ENCODE peak calls at places on chromosomes 2 and 18, in five cellular contexts. V, S, P, X and Y are unnamed samples.

GRCh38 chr2:49798570-49798969 is 644.3 kb upstream of the FSHR start:
- DNase-seq in V (no peak), P (no peak), S (no peak), X (no peak), Y (no peak)

GRCh38 chr2:233082222-233082933 is 22.2 kb downstream of the INPP5D start:
- DNase-seq in P (no peak), S (no peak), X (no peak), V (no peak), Y (no peak)

GRCh38 chr2:128313076-128313836 is 5.4 kb downstream of the HS6ST1 start:
- DNase-seq in X (peak), S (no peak), P (no peak), V (no peak), Y (no peak)

GRCh38 chr2:118130385-118130784 is 42.1 kb downstream of the INSIG2 start:
- DNase-seq in X (no peak), V (no peak), P (no peak), S (no peak), Y (no peak)

GRCh38 chr18:74936343-74936742 is 272.6 kb downstream of the PTGR3 start:
- DNase-seq in P (no peak), S (no peak), V (no peak), X (no peak), Y (no peak)

GRCh38 chr18:3246636-3247242 is 862 bp upstream of the MYL12A start:
- DNase-seq in P (no peak), S (no peak), X (no peak), V (no peak), Y (no peak)

GRCh38 chr2:212596688-212597087 is 58.1 kb upstream of the ERBB4 start:
- DNase-seq in P (no peak), X (no peak), S (no peak), V (no peak), Y (no peak)

GRCh38 chr2:219404954-219405353 is 13.2 kb upstream of the DES start:
- DNase-seq in X (no peak), S (no peak), V (no peak), P (no peak), Y (no peak)

GRCh38 chr2:175001546-175001945 is 3.6 kb downstream of the CHN1 start:
- DNase-seq in P (no peak), V (no peak), S (no peak), X (no peak), Y (no peak)

GRCh38 chr2:45170191-45170975 is 161.1 kb upstream of the SIX2 start:
- DNase-seq in V (peak), P (no peak), S (no peak), X (no peak), Y (no peak)

GRCh38 chr2:11710210-11710609 is 36.2 kb upstream of the LPIN1 start:
- DNase-seq in X (no peak), V (peak), P (peak), S (no peak), Y (no peak)

GRCh38 chr2:235765181-235765820 is 271.5 kb downstream of the AGAP1 start:
- DNase-seq in S (no peak), V (peak), P (peak), X (no peak), Y (no peak)

GRCh38 chr18:33839452-33840225 is 261.6 kb downstream of the ASXL3 start:
- DNase-seq in S (no peak), V (peak), X (no peak), P (peak), Y (no peak)

GRCh38 chr2:129766594-129766993 is 212.9 kb upstream of the RAB6C start:
- DNase-seq in X (no peak), S (no peak), P (peak), V (no peak), Y (no peak)

GRCh38 chr2:236565225-236565624 is 4.4 kb upstream of the ACKR3 start:
- DNase-seq in X (no peak), V (no peak), S (no peak), P (no peak), Y (no peak)

GRCh38 chr2:57720728-57721627 is 325.6 kb upstream of the VRK2 start:
- DNase-seq in V (peak), S (peak), X (no peak), P (peak), Y (peak)

GRCh38 chr2:203328735-203329549 is 748 bp downstream of the ABI2 start:
- DNase-seq in V (peak), P (peak), S (peak), X (peak), Y (peak)

GRCh38 chr2:190443778-190444481 is 35.8 kb downstream of the MFSD6 start:
- DNase-seq in P (peak), V (no peak), X (no peak), S (no peak), Y (no peak)